ENCODE peak calls at places on chromosomes 2 and 18, in six cellular contexts. G is AG04450, N is H7, J is Peyer's patch, F is GM06990, U is HAP-1. M is an unnamed sample.

GRCh38 chr2:180660207-180660606 is 320.2 kb upstream of the UBE2E3 start:
- DNase-seq in G (no peak), N (no peak), J (no peak), F (no peak), U (no peak), M (no peak)

GRCh38 chr2:181658444-181658843 is 1.5 kb upstream of the CERKL start:
- DNase-seq in G (no peak), N (no peak), J (no peak), F (no peak), U (no peak), M (no peak)

GRCh38 chr2:233165895-233166661 is 85.4 kb upstream of the ATG16L1 start:
- DNase-seq in G (no peak), N (no peak), J (peak), F (no peak), U (no peak), M (no peak)

GRCh38 chr2:45315881-45316280 is 295.2 kb downstream of the SRBD1 start:
- DNase-seq in G (peak), N (no peak), J (no peak), F (no peak), U (no peak), M (no peak)

GRCh38 chr18:72336786-72337185 is 207.4 kb downstream of the CBLN2 start:
- DNase-seq in G (no peak), N (no peak), J (no peak), F (no peak), U (no peak), M (no peak)

GRCh38 chr2:63408530-63408929 is 179.7 kb downstream of the WDPCP start:
- DNase-seq in G (no peak), N (no peak), J (no peak), F (no peak), U (no peak), M (no peak)

GRCh38 chr2:205593891-205594290 is 88.4 kb upstream of the NRP2 start:
- DNase-seq in G (no peak), N (no peak), J (no peak), F (no peak), U (no peak), M (no peak)

GRCh38 chr2:100470182-100470581 is at the start of gene NMS:
- DNase-seq in G (no peak), N (peak), J (no peak), F (no peak), U (no peak), M (no peak)

GRCh38 chr2:180174580-180174979 is 167.5 kb upstream of the CWC22 start:
- DNase-seq in G (no peak), N (no peak), J (no peak), F (no peak), U (no peak), M (no peak)

GRCh38 chr2:22079583-22079982 is 955.8 kb downstream of the TDRD15 start:
- DNase-seq in G (no peak), N (no peak), J (no peak), F (no peak), U (no peak), M (no peak)

GRCh38 chr2:30664761-30665358 is 142.4 kb downstream of the CAPN13 start:
- DNase-seq in G (peak), N (no peak), J (no peak), F (no peak), U (no peak), M (no peak)

GRCh38 chr2:1633092-1633721 is 111.1 kb downstream of the PXDN start:
- DNase-seq in G (no peak), N (no peak), J (no peak), F (no peak), U (no peak), M (no peak)

GRCh38 chr2:214543386-214543955 is 132.6 kb downstream of the VWC2L start:
- DNase-seq in G (peak), N (no peak), J (no peak), F (no peak), U (no peak), M (peak)

GRCh38 chr2:58842501-58843144 is 601.5 kb upstream of the FANCL start:
- DNase-seq in G (no peak), N (no peak), J (no peak), F (no peak), U (no peak), M (no peak)

GRCh38 chr2:98463988-98464771 is 19.5 kb downstream of the INPP4A start:
- DNase-seq in G (no peak), N (no peak), J (peak), F (peak), U (no peak), M (peak)
- H3K4me3 ChIP-seq in G (no peak), N (no peak), J (no peak), F (no peak), U (no peak), M (peak)

GRCh38 chr2:128727404-128727803 is 408.7 kb upstream of the HS6ST1 start:
- DNase-seq in G (no peak), N (no peak), J (no peak), F (no peak), U (no peak), M (peak)
- H3K4me3 ChIP-seq in G (no peak), N (no peak), J (no peak), F (no peak), U (no peak), M (no peak)

GRCh38 chr2:173181982-173182381 is 106.3 kb downstream of the MAP3K20 start:
- DNase-seq in G (no peak), N (no peak), J (no peak), F (no peak), U (no peak), M (no peak)
- H3K4me3 ChIP-seq in G (no peak), N (no peak), J (no peak), F (no peak), U (no peak), M (no peak)

GRCh38 chr2:168517801-168518200 is 61.7 kb downstream of the CERS6 start:
- DNase-seq in G (no peak), N (no peak), J (no peak), F (no peak), U (no peak), M (no peak)

GRCh38 chr2:168521342-168521741 is 65.3 kb downstream of the CERS6 start:
- DNase-seq in G (no peak), N (no peak), J (no peak), F (no peak), U (peak), M (no peak)

GRCh38 chr2:168519534-168520308 is 63.6 kb downstream of the CERS6 start:
- DNase-seq in G (no peak), N (no peak), J (no peak), F (no peak), U (no peak), M (no peak)

GRCh38 chr2:168515502-168515901 is 59.4 kb downstream of the CERS6 start:
- DNase-seq in G (peak), N (no peak), J (no peak), F (no peak), U (no peak), M (no peak)

DNA sequence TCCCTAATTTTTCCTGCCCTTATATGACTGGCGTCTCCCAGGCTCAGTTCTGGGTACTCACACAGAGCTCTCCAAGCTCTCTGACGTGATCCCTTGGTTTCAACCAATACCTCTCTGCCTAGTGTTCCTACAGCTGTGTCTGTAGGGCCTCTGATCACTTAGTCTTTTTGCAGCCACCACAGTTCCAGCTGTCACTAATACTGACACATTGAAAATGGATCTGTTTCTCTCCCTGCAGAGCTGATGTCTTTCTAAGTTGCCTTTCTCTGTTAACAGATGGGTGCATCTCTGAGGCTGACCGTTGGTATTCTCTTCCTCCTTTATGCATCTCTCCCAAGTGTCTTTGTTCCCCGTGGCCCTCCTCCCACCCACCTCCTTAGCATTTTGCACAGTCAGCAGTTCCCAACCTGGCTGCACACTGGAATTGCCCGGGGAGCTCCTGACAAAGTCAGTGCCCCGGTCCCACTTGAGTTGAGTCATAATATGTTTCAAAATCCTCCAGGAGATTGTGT is 62.5 kb downstream of the CERS6 start:
- DNase-seq in G (no peak), N (no peak), J (no peak), F (no peak), U (peak), M (peak)
- H3K4me3 ChIP-seq in G (no peak), N (no peak), J (no peak), F (no peak), U (no peak), M (no peak)

DNA sequence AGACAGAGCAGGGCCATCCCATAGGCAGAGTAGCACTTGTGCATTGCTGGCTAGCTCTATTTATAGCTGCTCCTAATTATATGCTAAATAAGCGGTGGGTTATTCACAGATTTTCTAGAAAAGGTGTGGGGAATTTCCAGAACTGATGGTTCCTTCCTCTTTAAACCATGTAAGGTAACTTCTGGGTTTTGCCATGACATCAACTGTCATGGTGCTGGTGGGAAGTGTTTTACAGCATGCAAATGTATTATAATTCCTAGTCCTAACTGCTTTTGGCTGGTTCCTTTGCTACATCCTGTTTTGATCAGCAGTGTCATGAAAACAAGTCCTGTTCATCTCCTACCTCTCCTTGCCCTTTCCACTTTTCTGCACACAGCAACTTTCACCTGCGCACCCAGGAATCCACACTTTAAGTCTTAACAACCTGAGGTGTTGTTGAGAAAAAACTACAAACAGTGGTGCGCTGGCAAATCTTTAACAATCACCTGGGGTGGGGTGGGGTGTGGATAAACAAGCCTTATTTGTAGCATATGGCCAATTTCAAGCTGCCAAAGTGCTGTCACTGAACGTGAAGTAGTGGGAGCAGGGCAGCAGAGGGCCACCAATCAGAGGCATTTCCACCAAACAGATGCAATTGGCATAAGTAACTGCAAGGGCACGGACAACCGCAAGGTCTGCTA is 33.4 kb upstream of the SKOR2 start:
- DNase-seq in G (no peak), N (no peak), J (no peak), F (no peak), U (no peak), M (peak)
- H3K4me3 ChIP-seq in G (no peak), N (no peak), J (no peak), F (no peak), U (no peak), M (no peak)

GRCh38 chr2:141599721-141600120 is 531.1 kb downstream of the LRP1B start:
- DNase-seq in G (no peak), N (no peak), J (no peak), F (no peak), U (no peak), M (no peak)

GRCh38 chr2:141601511-141602152 is 529.2 kb downstream of the LRP1B start:
- DNase-seq in G (no peak), N (no peak), J (no peak), F (no peak), U (no peak), M (no peak)

GRCh38 chr2:141610564-141610963 is 520.3 kb downstream of the LRP1B start:
- DNase-seq in G (no peak), N (no peak), J (no peak), F (no peak), U (no peak), M (no peak)

GRCh38 chr2:141611143-141611571 is 519.7 kb downstream of the LRP1B start:
- DNase-seq in G (no peak), N (peak), J (no peak), F (no peak), U (no peak), M (no peak)

GRCh38 chr2:141605163-141605562 is 525.7 kb downstream of the LRP1B start:
- DNase-seq in G (no peak), N (no peak), J (no peak), F (no peak), U (no peak), M (no peak)
- H3K4me3 ChIP-seq in G (no peak), N (no peak), J (no peak), F (no peak), U (no peak), M (no peak)

DNA sequence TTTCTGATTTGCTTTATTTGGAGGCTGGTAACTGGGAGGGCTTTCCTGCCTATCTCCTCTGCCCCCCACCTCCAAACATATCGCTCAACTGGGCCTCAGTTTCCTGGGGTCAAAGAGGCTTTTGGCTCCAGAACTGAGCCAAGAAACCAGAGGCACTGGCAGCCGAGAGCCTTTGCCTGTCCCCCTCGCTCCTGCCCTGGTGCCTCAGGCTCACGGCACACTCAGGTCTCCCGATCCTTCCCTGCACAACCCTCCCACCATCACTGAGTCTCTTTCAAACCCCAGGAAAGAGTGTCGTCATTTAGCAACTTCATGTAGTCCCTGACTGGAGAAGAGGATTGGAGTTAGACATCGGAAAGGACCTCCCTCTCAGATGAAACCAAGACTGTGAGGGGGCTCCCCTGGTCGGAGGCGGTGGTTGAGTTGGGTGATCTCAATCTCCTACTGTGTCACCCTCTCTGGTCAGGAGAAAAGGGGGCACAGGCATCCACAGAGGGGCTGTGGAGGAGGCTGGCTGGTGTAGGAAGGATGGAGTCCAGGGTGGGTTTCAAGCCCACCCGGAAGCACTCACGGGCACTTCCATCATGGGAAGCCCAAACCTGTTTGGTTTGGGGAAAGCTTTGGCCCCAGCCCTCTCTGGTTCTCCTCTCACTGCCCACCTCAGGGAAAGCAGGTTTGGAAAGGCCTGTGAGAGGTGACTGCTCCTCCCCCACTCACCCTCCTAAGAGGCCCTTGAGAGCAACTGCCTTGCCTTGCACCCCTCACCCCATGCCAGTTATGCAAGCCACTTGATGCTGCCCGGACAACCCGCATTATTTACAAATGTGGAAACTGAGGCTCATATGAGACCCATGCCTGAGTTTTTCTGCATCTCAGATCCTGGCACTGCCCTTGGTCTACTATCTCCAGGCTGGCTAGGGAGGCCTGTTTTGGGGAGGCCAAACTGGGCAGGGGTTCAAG is 62.3 kb downstream of the TNS1 start:
- DNase-seq in G (no peak), N (no peak), J (no peak), F (no peak), U (no peak), M (no peak)
- H3K4me3 ChIP-seq in G (no peak), N (no peak), J (peak), F (no peak), U (no peak), M (no peak)

GRCh38 chr2:98334439-98335078 is 11.7 kb upstream of the CNGA3 start:
- DNase-seq in G (peak), N (peak), J (no peak), F (no peak), U (peak), M (no peak)

GRCh38 chr2:98329549-98329948 is 16.7 kb upstream of the CNGA3 start:
- DNase-seq in G (no peak), N (no peak), J (no peak), F (no peak), U (no peak), M (no peak)

GRCh38 chr2:98333922-98334321 is 12.3 kb upstream of the CNGA3 start:
- DNase-seq in G (no peak), N (no peak), J (no peak), F (no peak), U (peak), M (no peak)
- H3K4me3 ChIP-seq in G (no peak), N (no peak), J (no peak), F (no peak), U (peak), M (no peak)

M was measured in GM12865.